ENCODE peak calls at places on chromosome 19, in nine cellular contexts. C is AG09309; K is omental fat pad; U is endothelial cell; Q is neural crest cell; D is fibroblast of lung; F is HCT116; V is brain microvascular endothelial cell; I is CD8-positive, alpha-beta T cell. X is an unnamed sample.

GRCh38 chr19:19053508-19054314 is 10.1 kb upstream of the SLC25A42 start:
- DNase-seq in C (no peak), K (no peak), U (peak), Q (peak), D (peak), F (peak), V (peak), I (peak), X (peak)

GRCh38 chr19:41219924-41220567 is 1.0 kb downstream of the AXL start:
- DNase-seq in C (no peak), K (no peak), U (no peak), Q (no peak), D (peak), F (no peak), V (peak), I (no peak), X (no peak)

GRCh38 chr19:4304509-4305252 is at the start of gene FSD1:
- DNase-seq in C (no peak), K (no peak), U (peak), Q (peak), D (peak), F (no peak), V (peak), I (peak), X (peak)

GRCh38 chr19:29662278-29662603 is 3.0 kb upstream of the PLEKHF1 start:
- DNase-seq in C (no peak), K (no peak), U (no peak), Q (no peak), D (no peak), F (no peak), V (no peak), I (no peak), X (no peak)

GRCh38 chr19:35959968-35960320 is 23.8 kb downstream of the LRFN3 start:
- DNase-seq in C (no peak), K (no peak), U (no peak), Q (no peak), D (no peak), F (no peak), V (no peak), I (no peak), X (no peak)

GRCh38 chr19:15936173-15936572 is 1.8 kb upstream of the CYP4F11 start:
- DNase-seq in C (no peak), K (no peak), U (no peak), Q (no peak), D (no peak), F (no peak), V (no peak), I (no peak), X (no peak)

GRCh38 chr19:4694211-4694987 is 24.3 kb upstream of the MYDGF start:
- DNase-seq in C (peak), K (no peak), U (no peak), Q (no peak), D (peak), F (peak), V (peak), I (no peak), X (no peak)

GRCh38 chr19:46746281-46746965 is at the start of gene STRN4:
- DNase-seq in C (no peak), K (no peak), U (peak), Q (peak), D (no peak), F (no peak), V (no peak), I (peak), X (peak)

GRCh38 chr19:35154535-35155406 is at the start of gene FXYD5:
- DNase-seq in C (peak), K (peak), U (peak), Q (no peak), D (peak), F (no peak), V (peak), I (peak), X (peak)

GRCh38 chr19:15748239-15748638 is 10.5 kb downstream of the OR10H3 start:
- DNase-seq in C (no peak), K (no peak), U (no peak), Q (no peak), D (no peak), F (no peak), V (no peak), I (no peak), X (no peak)

GRCh38 chr19:47122359-47123335 is 8.0 kb upstream of the SAE1 start:
- DNase-seq in C (no peak), K (no peak), U (no peak), Q (no peak), D (peak), F (no peak), V (peak), I (no peak), X (no peak)

GRCh38 chr19:2653717-2654584 is 48.5 kb downstream of the GNG7 start:
- DNase-seq in C (no peak), K (no peak), U (no peak), Q (no peak), D (no peak), F (no peak), V (no peak), I (no peak), X (no peak)

GRCh38 chr19:19227217-19227616 is 15.5 kb downstream of the NCAN start:
- DNase-seq in C (no peak), K (no peak), U (no peak), Q (no peak), D (no peak), F (no peak), V (no peak), I (no peak), X (no peak)

GRCh38 chr19:46902402-46902766 is 41.6 kb downstream of the ARHGAP35 start:
- DNase-seq in C (no peak), K (no peak), U (no peak), Q (no peak), D (no peak), F (peak), V (no peak), I (no peak), X (no peak)

GRCh38 chr19:3687774-3688706 is 12.2 kb downstream of the PIP5K1C start:
- DNase-seq in C (no peak), K (no peak), U (no peak), Q (no peak), D (no peak), F (no peak), V (no peak), I (peak), X (peak)

GRCh38 chr19:5369962-5370367 is 29.4 kb upstream of the PTPRS start:
- DNase-seq in C (no peak), K (peak), U (peak), Q (peak), D (peak), F (no peak), V (peak), I (peak), X (peak)

GRCh38 chr19:46520616-46521015 is 24.9 kb upstream of the PNMA8B start:
- DNase-seq in C (no peak), K (no peak), U (no peak), Q (no peak), D (no peak), F (no peak), V (no peak), I (no peak), X (no peak)

GRCh38 chr19:37114001-37114400 is 35.8 kb downstream of the ZNF420 start:
- DNase-seq in C (no peak), K (no peak), U (no peak), Q (no peak), D (no peak), F (no peak), V (no peak), I (no peak), X (no peak)

GRCh38 chr19:12090807-12091206 is 26.3 kb downstream of the ZNF844 start:
- DNase-seq in C (peak), K (no peak), U (no peak), Q (peak), D (peak), F (no peak), V (peak), I (peak), X (peak)

GRCh38 chr19:18928018-18928805 is 8.7 kb downstream of the DDX49 start:
- DNase-seq in C (no peak), K (no peak), U (no peak), Q (no peak), D (no peak), F (no peak), V (no peak), I (no peak), X (no peak)

GRCh38 chr19:19259741-19260140 is 13.4 kb downstream of the TM6SF2 start:
- DNase-seq in C (no peak), K (no peak), U (no peak), Q (no peak), D (peak), F (peak), V (peak), I (no peak), X (no peak)

DNA sequence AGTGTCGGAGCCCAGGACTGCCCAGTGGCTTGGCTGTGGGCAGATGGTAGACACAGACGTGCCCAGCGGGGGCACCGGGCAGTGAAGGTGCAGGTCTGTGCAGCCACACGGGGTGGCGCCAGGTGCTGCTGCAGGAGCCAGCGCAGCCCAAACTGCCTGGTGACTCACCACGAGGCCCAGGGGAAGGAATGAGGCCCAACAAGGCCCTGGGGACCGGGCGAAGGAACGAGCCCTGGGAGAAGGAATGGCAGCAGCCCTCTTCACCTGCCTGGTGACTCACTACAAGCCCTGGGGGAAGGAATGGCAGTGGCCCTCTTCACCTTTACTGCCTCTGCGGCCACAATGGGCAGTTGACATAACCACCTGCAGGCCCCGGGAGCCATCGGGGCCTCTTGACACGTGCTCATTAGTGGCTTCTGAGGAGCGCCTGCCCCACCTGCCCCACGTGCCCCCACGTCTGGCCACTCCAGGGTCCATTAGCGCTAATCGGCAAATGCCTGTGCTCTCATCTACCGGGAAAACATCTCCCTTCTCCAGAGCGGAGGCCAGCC is 9.3 kb downstream of the MED16 start:
- DNase-seq in C (no peak), K (no peak), U (no peak), Q (no peak), D (no peak), F (peak), V (no peak), I (no peak), X (no peak)
- TF ChIP-seq CTCF in C (no peak), K (no peak), U (no peak), Q (no peak), D (no peak), F (peak), V (no peak), I (no peak), X (no peak)

DNA sequence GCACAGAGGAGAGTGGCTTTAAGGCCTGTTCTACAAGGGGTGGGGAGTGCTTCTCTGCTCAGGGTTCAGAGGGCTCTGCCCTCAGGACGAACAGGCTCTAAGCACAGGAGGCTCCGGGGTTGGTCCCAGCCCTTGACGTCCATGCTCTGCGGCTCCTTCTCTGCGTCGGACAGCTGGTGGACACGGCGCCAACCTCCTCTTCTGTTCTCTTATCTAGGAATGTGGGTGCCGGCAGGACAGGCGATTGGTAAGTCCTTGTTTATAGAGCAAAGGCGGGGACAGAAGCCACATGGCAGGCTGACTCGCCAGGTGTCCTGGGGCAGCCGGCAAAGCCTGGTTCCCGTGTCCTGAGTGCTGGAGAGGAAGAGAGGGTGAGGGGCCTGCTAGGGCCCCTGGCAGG is 8.4 kb upstream of the RPS15 start:
- DNase-seq in C (no peak), K (no peak), U (no peak), Q (no peak), D (no peak), F (no peak), V (no peak), I (no peak), X (no peak)
- TF ChIP-seq CTCF in C (no peak), K (no peak), U (no peak), Q (no peak), D (no peak), F (no peak), V (no peak), I (no peak), X (no peak)

GRCh38 chr19:58098682-58098998 is 609 bp upstream of the ZSCAN18 start:
- DNase-seq in C (no peak), K (no peak), U (no peak), Q (no peak), D (no peak), F (no peak), V (no peak), I (no peak), X (no peak)

GRCh38 chr19:58096884-58097283 is 1.1 kb downstream of the ZSCAN18 start:
- DNase-seq in C (no peak), K (no peak), U (no peak), Q (no peak), D (no peak), F (no peak), V (no peak), I (no peak), X (no peak)

GRCh38 chr19:58097783-58098681 is at the start of gene ZSCAN18:
- DNase-seq in C (peak), K (peak), U (peak), Q (peak), D (peak), F (no peak), V (peak), I (peak), X (peak)

GRCh38 chr19:58095328-58095727 is 2.7 kb downstream of the ZSCAN18 start:
- DNase-seq in C (no peak), K (no peak), U (no peak), Q (no peak), D (no peak), F (no peak), V (no peak), I (no peak), X (no peak)

GRCh38 chr19:58097349-58097748 is 682 bp downstream of the ZSCAN18 start:
- DNase-seq in C (no peak), K (no peak), U (no peak), Q (no peak), D (no peak), F (no peak), V (no peak), I (no peak), X (no peak)
- TF ChIP-seq CTCF in C (no peak), K (no peak), U (no peak), Q (no peak), D (no peak), F (no peak), V (no peak), I (no peak), X (no peak)

GRCh38 chr19:51014242-51014641 is 5.3 kb downstream of the KLK10 start:
- DNase-seq in C (no peak), K (no peak), U (no peak), Q (no peak), D (no peak), F (no peak), V (no peak), I (no peak), X (no peak)

GRCh38 chr19:51015691-51016267 is 3.7 kb downstream of the KLK10 start:
- DNase-seq in C (no peak), K (no peak), U (no peak), Q (no peak), D (no peak), F (no peak), V (no peak), I (no peak), X (no peak)

GRCh38 chr19:51019544-51019925 is at the start of gene KLK10:
- DNase-seq in C (no peak), K (no peak), U (no peak), Q (no peak), D (no peak), F (no peak), V (no peak), I (no peak), X (no peak)

GRCh38 chr19:51018745-51019543 is 565 bp downstream of the KLK10 start:
- DNase-seq in C (no peak), K (no peak), U (peak), Q (no peak), D (no peak), F (no peak), V (no peak), I (no peak), X (no peak)

GRCh38 chr19:51016798-51017683 is 2.5 kb downstream of the KLK10 start:
- DNase-seq in C (no peak), K (no peak), U (peak), Q (peak), D (peak), F (peak), V (peak), I (peak), X (peak)
- TF ChIP-seq CTCF in C (peak), K (no peak), U (peak), Q (peak), D (peak), F (peak), V (peak), I (no peak), X (peak)

GRCh38 chr19:9827325-9828238 is at the start of gene UBL5:
- DNase-seq in C (peak), K (peak), U (peak), Q (peak), D (peak), F (peak), V (peak), I (peak), X (peak)

GRCh38 chr19:9819590-9819898 is 665 bp upstream of the FBXL12 start:
- DNase-seq in C (no peak), K (no peak), U (no peak), Q (no peak), D (no peak), F (no peak), V (no peak), I (no peak), X (no peak)

GRCh38 chr19:9828551-9829063 is 889 bp downstream of the UBL5 start:
- DNase-seq in C (no peak), K (no peak), U (no peak), Q (no peak), D (no peak), F (no peak), V (no peak), I (no peak), X (no peak)

GRCh38 chr19:9818734-9819589 is at the start of gene FBXL12:
- DNase-seq in C (peak), K (peak), U (peak), Q (peak), D (peak), F (peak), V (peak), I (peak), X (peak)

GRCh38 chr19:9823816-9824215 is 3.9 kb upstream of the UBL5 start:
- DNase-seq in C (no peak), K (no peak), U (no peak), Q (no peak), D (no peak), F (no peak), V (no peak), I (no peak), X (no peak)
- TF ChIP-seq CTCF in C (no peak), K (no peak), U (no peak), Q (no peak), D (no peak), F (no peak), V (no peak), I (no peak), X (no peak)

GRCh38 chr19:39941151-39941550 is 6.7 kb upstream of the FCGBP start:
- DNase-seq in C (no peak), K (no peak), U (no peak), Q (no peak), D (no peak), F (no peak), V (no peak), I (peak), X (no peak)
- TF ChIP-seq CTCF in C (no peak), K (no peak), U (no peak), Q (no peak), D (no peak), F (no peak), V (no peak), I (no peak), X (no peak)

X was measured in GM20000.